ENCODE peak calls at places on chromosomes 11 and 22, in eight cellular contexts. One of them, this sample, is unnamed.
A peak's percentile ranks its signal among the peaks of the same experiment; 100 is the strongest.

GRCh38 chr11:77154381-77155081 is 26.5 kb downstream of the MYO7A start:
- DNase-seq in uterus: no peak
- DNase-seq in cardiac muscle cell: no peak
- DNase-seq in keratinocyte: no peak
- DNase-seq in right lobe of liver: peak; percentile 80
- DNase-seq in heart right ventricle: peak; percentile 72
- DNase-seq in prostate gland: no peak
- DNase-seq in aorta: peak; percentile 75
- DNase-seq in this sample: peak; percentile 67

GRCh38 chr22:41301085-41302015 is at the start of gene ZC3H7B:
- DNase-seq in uterus: peak; percentile 80
- DNase-seq in cardiac muscle cell: peak; percentile 82
- DNase-seq in keratinocyte: no peak
- DNase-seq in right lobe of liver: peak; percentile 83
- DNase-seq in heart right ventricle: peak; percentile 82
- DNase-seq in prostate gland: peak; percentile 81
- DNase-seq in aorta: peak; percentile 89
- DNase-seq in this sample: peak; percentile 92

GRCh38 chr22:50529416-50530279 is at the start of gene TYMP:
- DNase-seq in uterus: peak; percentile 51
- DNase-seq in cardiac muscle cell: no peak
- DNase-seq in keratinocyte: no peak
- DNase-seq in right lobe of liver: peak; percentile 91
- DNase-seq in heart right ventricle: peak; percentile 85
- DNase-seq in prostate gland: peak; percentile 49
- DNase-seq in aorta: peak; percentile 90
- DNase-seq in this sample: peak; percentile 86

GRCh38 chr11:9001736-9002135 is 2.1 kb downstream of the NRIP3 start:
- DNase-seq in uterus: no peak
- DNase-seq in cardiac muscle cell: peak; percentile 65
- DNase-seq in keratinocyte: peak; percentile 15
- DNase-seq in right lobe of liver: no peak
- DNase-seq in heart right ventricle: no peak
- DNase-seq in prostate gland: no peak
- DNase-seq in aorta: no peak
- DNase-seq in this sample: no peak

GRCh38 chr11:45107051-45107450 is 39.4 kb upstream of the PRDM11 start:
- DNase-seq in uterus: no peak
- DNase-seq in cardiac muscle cell: no peak
- DNase-seq in keratinocyte: no peak
- DNase-seq in right lobe of liver: no peak
- DNase-seq in heart right ventricle: no peak
- DNase-seq in prostate gland: no peak
- DNase-seq in aorta: no peak
- DNase-seq in this sample: peak; percentile 40

GRCh38 chr11:33988586-33989370 is 62.8 kb upstream of the CAPRIN1 start:
- DNase-seq in uterus: no peak
- DNase-seq in cardiac muscle cell: no peak
- DNase-seq in keratinocyte: peak; percentile 11
- DNase-seq in right lobe of liver: no peak
- DNase-seq in heart right ventricle: no peak
- DNase-seq in prostate gland: no peak
- DNase-seq in aorta: no peak
- DNase-seq in this sample: no peak

GRCh38 chr11:47335733-47336132 is 16.8 kb downstream of the MYBPC3 start:
- DNase-seq in uterus: no peak
- DNase-seq in cardiac muscle cell: no peak
- DNase-seq in keratinocyte: no peak
- DNase-seq in right lobe of liver: no peak
- DNase-seq in heart right ventricle: no peak
- DNase-seq in prostate gland: no peak
- DNase-seq in aorta: no peak
- DNase-seq in this sample: no peak

GRCh38 chr11:66070604-66071325 is 693 bp downstream of the PACS1 start:
- DNase-seq in uterus: peak; percentile 43
- DNase-seq in cardiac muscle cell: peak; percentile 57
- DNase-seq in keratinocyte: no peak
- DNase-seq in right lobe of liver: peak; percentile 60
- DNase-seq in heart right ventricle: peak; percentile 69
- DNase-seq in prostate gland: peak; percentile 60
- DNase-seq in aorta: peak; percentile 84
- DNase-seq in this sample: peak; percentile 84

GRCh38 chr11:57197762-57198161 is 16.0 kb downstream of the LRRC55 start:
- DNase-seq in uterus: no peak
- DNase-seq in cardiac muscle cell: no peak
- DNase-seq in keratinocyte: no peak
- DNase-seq in right lobe of liver: no peak
- DNase-seq in heart right ventricle: no peak
- DNase-seq in prostate gland: no peak
- DNase-seq in aorta: no peak
- DNase-seq in this sample: no peak

GRCh38 chr11:117097567-117098268 is 510 bp downstream of the SIK3 start:
- DNase-seq in uterus: peak; percentile 50
- DNase-seq in cardiac muscle cell: no peak
- DNase-seq in keratinocyte: no peak
- DNase-seq in right lobe of liver: peak; percentile 59
- DNase-seq in heart right ventricle: peak; percentile 59
- DNase-seq in prostate gland: peak; percentile 28
- DNase-seq in aorta: peak; percentile 66
- DNase-seq in this sample: peak; percentile 77

GRCh38 chr11:110984147-110984546 is 261.4 kb upstream of the POU2AF2 start:
- DNase-seq in uterus: no peak
- DNase-seq in cardiac muscle cell: peak; percentile 80
- DNase-seq in keratinocyte: no peak
- DNase-seq in right lobe of liver: no peak
- DNase-seq in heart right ventricle: no peak
- DNase-seq in prostate gland: no peak
- DNase-seq in aorta: no peak
- DNase-seq in this sample: no peak

GRCh38 chr11:78555592-78555991 is 19.1 kb downstream of the NARS2 start:
- DNase-seq in uterus: no peak
- DNase-seq in cardiac muscle cell: no peak
- DNase-seq in keratinocyte: no peak
- DNase-seq in right lobe of liver: no peak
- DNase-seq in heart right ventricle: no peak
- DNase-seq in prostate gland: no peak
- DNase-seq in aorta: no peak
- DNase-seq in this sample: no peak

GRCh38 chr22:50153756-50154140 is 16.8 kb upstream of the PANX2 start:
- DNase-seq in uterus: no peak
- DNase-seq in cardiac muscle cell: no peak
- DNase-seq in keratinocyte: no peak
- DNase-seq in right lobe of liver: no peak
- DNase-seq in heart right ventricle: no peak
- DNase-seq in prostate gland: no peak
- DNase-seq in aorta: no peak
- DNase-seq in this sample: no peak

GRCh38 chr11:61816736-61817455 is at the start of gene FADS1:
- DNase-seq in uterus: peak; percentile 92
- DNase-seq in cardiac muscle cell: peak; percentile 97
- DNase-seq in keratinocyte: no peak
- DNase-seq in right lobe of liver: peak; percentile 81
- DNase-seq in heart right ventricle: peak; percentile 93
- DNase-seq in prostate gland: peak; percentile 64
- DNase-seq in aorta: peak; percentile 97
- DNase-seq in this sample: peak; percentile 96

GRCh38 chr11:95699631-95700470 is 89.7 kb downstream of the FAM76B start:
- DNase-seq in uterus: no peak
- DNase-seq in cardiac muscle cell: peak; percentile 62
- DNase-seq in keratinocyte: no peak
- DNase-seq in right lobe of liver: no peak
- DNase-seq in heart right ventricle: no peak
- DNase-seq in prostate gland: no peak
- DNase-seq in aorta: no peak
- DNase-seq in this sample: no peak

GRCh38 chr22:46165975-46166374 is 15.6 kb downstream of the PPARA start:
- DNase-seq in uterus: no peak
- DNase-seq in cardiac muscle cell: peak; percentile 26
- DNase-seq in keratinocyte: no peak
- DNase-seq in right lobe of liver: no peak
- DNase-seq in heart right ventricle: no peak
- DNase-seq in prostate gland: no peak
- DNase-seq in aorta: no peak
- DNase-seq in this sample: no peak

GRCh38 chr11:102144357-102145342 is 34.4 kb downstream of the YAP1 start:
- DNase-seq in uterus: no peak
- DNase-seq in cardiac muscle cell: peak; percentile 63
- DNase-seq in keratinocyte: no peak
- DNase-seq in right lobe of liver: peak; percentile 75
- DNase-seq in heart right ventricle: no peak
- DNase-seq in prostate gland: no peak
- DNase-seq in aorta: no peak
- DNase-seq in this sample: no peak

GRCh38 chr11:126262216-126262615 is 6.5 kb downstream of the SRPRA start:
- DNase-seq in uterus: no peak
- DNase-seq in cardiac muscle cell: no peak
- DNase-seq in keratinocyte: no peak
- DNase-seq in right lobe of liver: no peak
- DNase-seq in heart right ventricle: no peak
- DNase-seq in prostate gland: no peak
- DNase-seq in aorta: no peak
- DNase-seq in this sample: no peak
- H3K36me3 ChIP-seq in uterus: no peaks in the 10 kb centered on the region
- H3K36me3 ChIP-seq in cardiac muscle cell: peaks cover 78% of the 10 kb centered on the region
- H3K36me3 ChIP-seq in keratinocyte: peaks cover 41% of the 10 kb centered on the region
- H3K36me3 ChIP-seq in right lobe of liver: peaks cover 7% of the 10 kb centered on the region
- H3K36me3 ChIP-seq in heart right ventricle: peaks cover 3% of the 10 kb centered on the region
- H3K36me3 ChIP-seq in prostate gland: peaks cover 3% of the 10 kb centered on the region
- H3K36me3 ChIP-seq in aorta: peaks cover 18% of the 10 kb centered on the region
- H3K36me3 ChIP-seq in this sample: peaks cover 19% of the 10 kb centered on the region

GRCh38 chr22:27883656-27884350 is 35.3 kb downstream of the PITPNB start:
- DNase-seq in uterus: no peak
- DNase-seq in cardiac muscle cell: no peak
- DNase-seq in keratinocyte: no peak
- DNase-seq in right lobe of liver: no peak
- DNase-seq in heart right ventricle: no peak
- DNase-seq in prostate gland: no peak
- DNase-seq in aorta: no peak
- DNase-seq in this sample: no peak
- H3K36me3 ChIP-seq in uterus: no peaks in the 10 kb centered on the region
- H3K36me3 ChIP-seq in cardiac muscle cell: peaks cover 7% of the 10 kb centered on the region
- H3K36me3 ChIP-seq in keratinocyte: peaks cover 21% of the 10 kb centered on the region
- H3K36me3 ChIP-seq in right lobe of liver: no peaks in the 10 kb centered on the region
- H3K36me3 ChIP-seq in heart right ventricle: no peaks in the 10 kb centered on the region
- H3K36me3 ChIP-seq in prostate gland: no peaks in the 10 kb centered on the region
- H3K36me3 ChIP-seq in aorta: peaks cover 4% of the 10 kb centered on the region
- H3K36me3 ChIP-seq in this sample: peaks cover 9% of the 10 kb centered on the region

GRCh38 chr11:122661182-122661945 is 5.8 kb downstream of the UBASH3B start:
- DNase-seq in uterus: no peak
- DNase-seq in cardiac muscle cell: no peak
- DNase-seq in keratinocyte: peak; percentile 91
- DNase-seq in right lobe of liver: no peak
- DNase-seq in heart right ventricle: no peak
- DNase-seq in prostate gland: no peak
- DNase-seq in aorta: no peak
- DNase-seq in this sample: no peak

GRCh38 chr11:122663764-122664163 is 8.2 kb downstream of the UBASH3B start:
- DNase-seq in uterus: no peak
- DNase-seq in cardiac muscle cell: no peak
- DNase-seq in keratinocyte: no peak
- DNase-seq in right lobe of liver: no peak
- DNase-seq in heart right ventricle: no peak
- DNase-seq in prostate gland: no peak
- DNase-seq in aorta: no peak
- DNase-seq in this sample: no peak

GRCh38 chr11:122665882-122666281 is 10.4 kb downstream of the UBASH3B start:
- DNase-seq in uterus: no peak
- DNase-seq in cardiac muscle cell: no peak
- DNase-seq in keratinocyte: no peak
- DNase-seq in right lobe of liver: no peak
- DNase-seq in heart right ventricle: no peak
- DNase-seq in prostate gland: no peak
- DNase-seq in aorta: no peak
- DNase-seq in this sample: no peak

GRCh38 chr11:122664188-122664587 is 8.7 kb downstream of the UBASH3B start:
- DNase-seq in uterus: no peak
- DNase-seq in cardiac muscle cell: no peak
- DNase-seq in keratinocyte: no peak
- DNase-seq in right lobe of liver: no peak
- DNase-seq in heart right ventricle: no peak
- DNase-seq in prostate gland: no peak
- DNase-seq in aorta: no peak
- DNase-seq in this sample: no peak

DNA sequence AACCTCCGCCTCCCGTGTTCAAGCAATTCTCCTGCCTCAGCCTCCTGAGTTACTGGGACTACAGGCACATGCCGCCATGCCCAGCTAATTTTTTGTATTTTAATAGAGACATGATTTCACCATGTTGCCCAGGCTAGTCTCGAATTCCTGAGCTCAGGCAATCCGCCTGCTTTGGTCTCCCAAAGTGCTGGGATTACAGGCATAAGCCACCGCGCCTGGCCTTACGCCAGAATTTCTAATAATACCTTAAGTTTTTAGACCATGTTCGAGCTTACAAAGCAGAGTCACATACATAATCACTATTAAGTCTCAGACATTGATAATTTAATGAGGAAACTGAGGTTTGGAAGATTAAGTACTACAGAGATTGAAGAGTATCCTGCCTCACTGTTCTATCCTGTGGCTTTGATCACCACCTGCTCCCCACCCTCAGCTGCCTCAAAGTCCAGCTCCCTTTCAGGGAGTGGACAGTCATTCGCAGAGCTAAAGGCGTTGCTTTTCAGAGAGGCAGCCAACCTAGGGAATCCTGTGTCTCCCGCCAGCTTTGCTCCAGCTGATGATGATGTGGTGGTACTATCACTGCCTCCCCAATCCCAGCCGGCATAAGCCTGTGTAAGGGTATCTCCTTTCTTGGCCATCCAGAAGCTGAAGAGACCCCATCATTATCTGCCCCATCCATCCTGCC is 7.7 kb downstream of the UBASH3B start:
- DNase-seq in uterus: no peak
- DNase-seq in cardiac muscle cell: no peak
- DNase-seq in keratinocyte: no peak
- DNase-seq in right lobe of liver: no peak
- DNase-seq in heart right ventricle: no peak
- DNase-seq in prostate gland: no peak
- DNase-seq in aorta: no peak
- DNase-seq in this sample: no peak
- H3K36me3 ChIP-seq in uterus: no peaks in the 10 kb centered on the region
- H3K36me3 ChIP-seq in cardiac muscle cell: no peaks in the 10 kb centered on the region
- H3K36me3 ChIP-seq in keratinocyte: peaks cover 4% of the 10 kb centered on the region
- H3K36me3 ChIP-seq in right lobe of liver: no peaks in the 10 kb centered on the region
- H3K36me3 ChIP-seq in heart right ventricle: no peaks in the 10 kb centered on the region
- H3K36me3 ChIP-seq in prostate gland: no peaks in the 10 kb centered on the region
- H3K36me3 ChIP-seq in aorta: no peaks in the 10 kb centered on the region
- H3K36me3 ChIP-seq in this sample: no peaks in the 10 kb centered on the region

GRCh38 chr11:20068691-20069090 is 91.6 kb downstream of the DBX1 start:
- DNase-seq in uterus: no peak
- DNase-seq in cardiac muscle cell: no peak
- DNase-seq in keratinocyte: no peak
- DNase-seq in right lobe of liver: no peak
- DNase-seq in heart right ventricle: no peak
- DNase-seq in prostate gland: peak; percentile 50
- DNase-seq in aorta: no peak
- DNase-seq in this sample: no peak
- H3K36me3 ChIP-seq in uterus: no peaks in the 10 kb centered on the region
- H3K36me3 ChIP-seq in cardiac muscle cell: peaks cover 77% of the 10 kb centered on the region
- H3K36me3 ChIP-seq in keratinocyte: peaks cover 3% of the 10 kb centered on the region
- H3K36me3 ChIP-seq in right lobe of liver: no peaks in the 10 kb centered on the region
- H3K36me3 ChIP-seq in heart right ventricle: no peaks in the 10 kb centered on the region
- H3K36me3 ChIP-seq in prostate gland: no peaks in the 10 kb centered on the region
- H3K36me3 ChIP-seq in aorta: peaks cover 12% of the 10 kb centered on the region
- H3K36me3 ChIP-seq in this sample: peaks cover 9% of the 10 kb centered on the region